ENCODE peak calls at places on chromosomes 6 and 20, in six cellular contexts. One of them, this sample, is unnamed.
A peak's percentile ranks its signal among the peaks of the same experiment; 100 is the strongest.

GRCh38 chr6:157645201-157645795 is 177.7 kb upstream of the SNX9 start:
- DNase-seq in K562: no peak
- DNase-seq in SK-N-SH: no peak
- DNase-seq in transverse colon: no peak
- DNase-seq in upper lobe of left lung: no peak
- DNase-seq in stomach: no peak
- DNase-seq in this sample: no peak

GRCh38 chr20:45114465-45115385 is at the start of gene WFDC5:
- DNase-seq in upper lobe of left lung: no peak
- DNase-seq in SK-N-SH: no peak
- DNase-seq in K562: no peak
- DNase-seq in transverse colon: no peak
- DNase-seq in stomach: no peak
- DNase-seq in this sample: no peak

GRCh38 chr20:20609522-20609921 is 102.9 kb downstream of the RALGAPA2 start:
- DNase-seq in SK-N-SH: no peak
- DNase-seq in stomach: no peak
- DNase-seq in upper lobe of left lung: no peak
- DNase-seq in K562: no peak
- DNase-seq in transverse colon: no peak
- DNase-seq in this sample: no peak

GRCh38 chr6:88145298-88145963 is 20.7 kb downstream of the CNR1 start:
- DNase-seq in stomach: no peak
- DNase-seq in SK-N-SH: no peak
- DNase-seq in transverse colon: no peak
- DNase-seq in K562: no peak
- DNase-seq in upper lobe of left lung: no peak
- DNase-seq in this sample: peak; percentile 44

GRCh38 chr6:44631968-44632367 is 244.5 kb downstream of the CDC5L start:
- DNase-seq in stomach: no peak
- DNase-seq in K562: no peak
- DNase-seq in transverse colon: no peak
- DNase-seq in upper lobe of left lung: no peak
- DNase-seq in SK-N-SH: no peak
- DNase-seq in this sample: no peak

GRCh38 chr6:47970826-47971225 is 140.2 kb downstream of the PTCHD4 start:
- DNase-seq in transverse colon: no peak
- DNase-seq in stomach: no peak
- DNase-seq in SK-N-SH: no peak
- DNase-seq in upper lobe of left lung: no peak
- DNase-seq in K562: no peak
- DNase-seq in this sample: no peak

GRCh38 chr6:157219201-157220200 is 103.8 kb downstream of the TMEM242 start:
- DNase-seq in K562: no peak
- DNase-seq in stomach: no peak
- DNase-seq in transverse colon: no peak
- DNase-seq in SK-N-SH: no peak
- DNase-seq in upper lobe of left lung: no peak
- DNase-seq in this sample: no peak

GRCh38 chr6:20178327-20178726 is 33.9 kb downstream of the MBOAT1 start:
- DNase-seq in SK-N-SH: no peak
- DNase-seq in stomach: no peak
- DNase-seq in transverse colon: no peak
- DNase-seq in upper lobe of left lung: no peak
- DNase-seq in K562: no peak
- DNase-seq in this sample: no peak

GRCh38 chr20:51237278-51237677 is 214.4 kb upstream of the KCNG1 start:
- DNase-seq in SK-N-SH: no peak
- DNase-seq in upper lobe of left lung: no peak
- DNase-seq in transverse colon: no peak
- DNase-seq in stomach: no peak
- DNase-seq in K562: no peak
- DNase-seq in this sample: no peak

GRCh38 chr6:144876689-144877088 is 591.6 kb downstream of the UTRN start:
- DNase-seq in K562: no peak
- DNase-seq in transverse colon: no peak
- DNase-seq in stomach: no peak
- DNase-seq in SK-N-SH: no peak
- DNase-seq in upper lobe of left lung: no peak
- DNase-seq in this sample: no peak

GRCh38 chr6:2688416-2689064 is 62.2 kb downstream of the MYLK4 start:
- DNase-seq in upper lobe of left lung: no peak
- DNase-seq in stomach: no peak
- DNase-seq in SK-N-SH: no peak
- DNase-seq in transverse colon: no peak
- DNase-seq in K562: no peak
- DNase-seq in this sample: no peak

GRCh38 chr6:3390698-3391097 is 66.2 kb downstream of the SLC22A23 start:
- DNase-seq in K562: peak; percentile 80
- DNase-seq in stomach: peak; percentile 81
- DNase-seq in transverse colon: peak; percentile 88
- DNase-seq in SK-N-SH: no peak
- DNase-seq in upper lobe of left lung: no peak
- DNase-seq in this sample: no peak

GRCh38 chr6:24501914-24502313 is 7.1 kb downstream of the ALDH5A1 start:
- DNase-seq in upper lobe of left lung: no peak
- DNase-seq in transverse colon: no peak
- DNase-seq in SK-N-SH: no peak
- DNase-seq in stomach: no peak
- DNase-seq in K562: no peak
- DNase-seq in this sample: no peak

GRCh38 chr6:13427838-13428527 is 59.4 kb downstream of the GFOD1 start:
- DNase-seq in transverse colon: peak; percentile 59
- DNase-seq in stomach: peak; percentile 31
- DNase-seq in SK-N-SH: no peak
- DNase-seq in upper lobe of left lung: peak; percentile 58
- DNase-seq in K562: no peak
- DNase-seq in this sample: peak; percentile 98

GRCh38 chr6:42431356-42431755 is 20.4 kb downstream of the TRERF1 start:
- DNase-seq in transverse colon: no peak
- DNase-seq in stomach: no peak
- DNase-seq in SK-N-SH: no peak
- DNase-seq in K562: no peak
- DNase-seq in upper lobe of left lung: no peak
- DNase-seq in this sample: no peak

GRCh38 chr20:64062596-64063388 is at the start of gene TCEA2:
- DNase-seq in stomach: peak; percentile 97
- DNase-seq in transverse colon: peak; percentile 97
- DNase-seq in K562: peak; percentile 94
- DNase-seq in upper lobe of left lung: peak; percentile 98
- DNase-seq in SK-N-SH: peak; percentile 99
- DNase-seq in this sample: no peak

GRCh38 chr20:50088022-50088421 is 24.9 kb downstream of the UBE2V1 start:
- DNase-seq in stomach: no peak
- DNase-seq in upper lobe of left lung: no peak
- DNase-seq in SK-N-SH: no peak
- DNase-seq in K562: no peak
- DNase-seq in transverse colon: no peak
- DNase-seq in this sample: no peak

GRCh38 chr20:35215066-35215956 is 11.2 kb upstream of the MMP24 start:
- DNase-seq in transverse colon: no peak
- DNase-seq in stomach: no peak
- DNase-seq in upper lobe of left lung: no peak
- DNase-seq in SK-N-SH: no peak
- DNase-seq in K562: no peak
- DNase-seq in this sample: no peak

GRCh38 chr20:58481541-58482021 is 33.6 kb downstream of the APCDD1L start:
- DNase-seq in stomach: peak; percentile 42
- DNase-seq in transverse colon: peak; percentile 59
- DNase-seq in upper lobe of left lung: peak; percentile 35
- DNase-seq in SK-N-SH: no peak
- DNase-seq in K562: peak; percentile 82
- DNase-seq in this sample: no peak

GRCh38 chr6:116682334-116682712 is 1.3 kb downstream of the KPNA5 start:
- DNase-seq in stomach: no peak
- DNase-seq in transverse colon: no peak
- DNase-seq in K562: no peak
- DNase-seq in upper lobe of left lung: peak; percentile 68
- DNase-seq in SK-N-SH: peak; percentile 17
- DNase-seq in this sample: peak; percentile 27

GRCh38 chr6:135906542-135906941 is 55.0 kb downstream of the PDE7B start:
- DNase-seq in transverse colon: no peak
- DNase-seq in SK-N-SH: no peak
- DNase-seq in upper lobe of left lung: no peak
- DNase-seq in stomach: no peak
- DNase-seq in K562: no peak
- DNase-seq in this sample: no peak

GRCh38 chr6:118630067-118630466 is 21.3 kb downstream of the CEP85L start:
- DNase-seq in transverse colon: no peak
- DNase-seq in stomach: no peak
- DNase-seq in SK-N-SH: no peak
- DNase-seq in upper lobe of left lung: no peak
- DNase-seq in K562: no peak
- DNase-seq in this sample: no peak

GRCh38 chr6:22366214-22366613 is 69.4 kb upstream of the PRL start:
- DNase-seq in stomach: no peak
- DNase-seq in K562: no peak
- DNase-seq in upper lobe of left lung: no peak
- DNase-seq in SK-N-SH: no peak
- DNase-seq in transverse colon: no peak
- DNase-seq in this sample: no peak

GRCh38 chr6:26184492-26184891 is 97.3 kb downstream of the HFE start:
- DNase-seq in stomach: no peak
- DNase-seq in SK-N-SH: no peak
- DNase-seq in K562: no peak
- DNase-seq in upper lobe of left lung: no peak
- DNase-seq in transverse colon: no peak
- DNase-seq in this sample: no peak

GRCh38 chr6:118810420-118811027 is 83.4 kb upstream of the ASF1A start:
- DNase-seq in stomach: peak; percentile 31
- DNase-seq in K562: no peak
- DNase-seq in upper lobe of left lung: peak; percentile 66
- DNase-seq in SK-N-SH: no peak
- DNase-seq in transverse colon: peak; percentile 42
- DNase-seq in this sample: no peak

GRCh38 chr6:32298632-32299336 is 72.9 kb downstream of the TSBP1 start:
- DNase-seq in SK-N-SH: no peak
- DNase-seq in K562: no peak
- DNase-seq in stomach: no peak
- DNase-seq in upper lobe of left lung: no peak
- DNase-seq in transverse colon: no peak
- DNase-seq in this sample: no peak

GRCh38 chr20:891121-892080 is 24.7 kb downstream of the ANGPT4 start:
- DNase-seq in transverse colon: no peak
- DNase-seq in upper lobe of left lung: peak; percentile 34
- DNase-seq in SK-N-SH: no peak
- DNase-seq in K562: no peak
- DNase-seq in stomach: no peak
- DNase-seq in this sample: peak; percentile 37

GRCh38 chr6:36033935-36034334 is 6.3 kb downstream of the MAPK14 start:
- DNase-seq in transverse colon: no peak
- DNase-seq in stomach: no peak
- DNase-seq in upper lobe of left lung: peak; percentile 57
- DNase-seq in K562: no peak
- DNase-seq in SK-N-SH: no peak
- DNase-seq in this sample: no peak

GRCh38 chr6:89934685-89935366 is 40.6 kb downstream of the GJA10 start:
- DNase-seq in transverse colon: no peak
- DNase-seq in K562: peak; percentile 27
- DNase-seq in SK-N-SH: peak; percentile 41
- DNase-seq in upper lobe of left lung: no peak
- DNase-seq in stomach: no peak
- DNase-seq in this sample: no peak

GRCh38 chr6:129578315-129578714 is 131.7 kb downstream of the ARHGAP18 start:
- DNase-seq in transverse colon: no peak
- DNase-seq in K562: no peak
- DNase-seq in SK-N-SH: no peak
- DNase-seq in stomach: no peak
- DNase-seq in upper lobe of left lung: no peak
- DNase-seq in this sample: no peak

GRCh38 chr6:129576456-129576855 is 133.5 kb downstream of the ARHGAP18 start:
- DNase-seq in transverse colon: no peak
- DNase-seq in stomach: no peak
- DNase-seq in SK-N-SH: no peak
- DNase-seq in K562: no peak
- DNase-seq in upper lobe of left lung: no peak
- DNase-seq in this sample: no peak

GRCh38 chr6:129575378-129576118 is 134.4 kb downstream of the ARHGAP18 start:
- DNase-seq in K562: no peak
- DNase-seq in upper lobe of left lung: peak; percentile 24
- DNase-seq in stomach: no peak
- DNase-seq in transverse colon: no peak
- DNase-seq in SK-N-SH: peak; percentile 9
- DNase-seq in this sample: no peak

DNA sequence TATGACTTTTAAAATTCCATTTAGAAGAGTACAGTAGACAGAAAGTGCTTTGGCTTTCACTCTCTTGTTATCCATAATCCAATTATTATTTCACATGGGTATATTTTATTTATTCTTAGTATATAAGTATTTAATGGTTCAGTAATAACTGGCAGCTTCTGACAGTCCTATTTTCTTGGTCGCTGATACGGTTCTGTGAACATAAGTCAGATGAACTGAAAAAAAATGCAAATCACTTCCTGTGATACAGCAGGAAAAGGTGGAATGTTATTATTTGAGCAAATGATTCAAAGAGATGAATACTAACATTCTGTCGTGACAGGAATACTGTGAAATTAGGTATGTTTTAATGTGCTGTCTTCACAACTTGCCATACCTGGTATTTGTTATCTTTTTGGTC is 132.3 kb downstream of the ARHGAP18 start:
- DNase-seq in transverse colon: no peak
- DNase-seq in K562: no peak
- DNase-seq in upper lobe of left lung: no peak
- DNase-seq in SK-N-SH: no peak
- DNase-seq in stomach: no peak
- DNase-seq in this sample: no peak
- TF ChIP-seq EP300 in transverse colon: no peak
- TF ChIP-seq EP300 in K562: no peak
- TF ChIP-seq EP300 in upper lobe of left lung: no peak
- TF ChIP-seq EP300 in SK-N-SH: no peak
- TF ChIP-seq EP300 in stomach: no peak
- TF ChIP-seq EP300 in this sample: no peak

GRCh38 chr6:99185525-99185924 is 163.9 kb downstream of the FAXC start:
- DNase-seq in transverse colon: no peak
- DNase-seq in SK-N-SH: no peak
- DNase-seq in upper lobe of left lung: no peak
- DNase-seq in stomach: peak; percentile 53
- DNase-seq in K562: no peak
- DNase-seq in this sample: no peak
- TF ChIP-seq EP300 in transverse colon: no peak
- TF ChIP-seq EP300 in SK-N-SH: no peak
- TF ChIP-seq EP300 in upper lobe of left lung: no peak
- TF ChIP-seq EP300 in stomach: no peak
- TF ChIP-seq EP300 in K562: no peak
- TF ChIP-seq EP300 in this sample: no peak

GRCh38 chr6:143099647-143100046 is 39.0 kb downstream of the AIG1 start:
- DNase-seq in transverse colon: no peak
- DNase-seq in stomach: no peak
- DNase-seq in SK-N-SH: no peak
- DNase-seq in K562: no peak
- DNase-seq in upper lobe of left lung: no peak
- DNase-seq in this sample: no peak
- TF ChIP-seq EP300 in transverse colon: no peak
- TF ChIP-seq EP300 in stomach: no peak
- TF ChIP-seq EP300 in SK-N-SH: no peak
- TF ChIP-seq EP300 in K562: no peak
- TF ChIP-seq EP300 in upper lobe of left lung: no peak
- TF ChIP-seq EP300 in this sample: no peak

GRCh38 chr6:74607934-74608333 is 597.9 kb downstream of the COL12A1 start:
- DNase-seq in K562: no peak
- DNase-seq in transverse colon: no peak
- DNase-seq in stomach: no peak
- DNase-seq in upper lobe of left lung: no peak
- DNase-seq in SK-N-SH: no peak
- DNase-seq in this sample: no peak
- TF ChIP-seq EP300 in K562: no peak
- TF ChIP-seq EP300 in transverse colon: no peak
- TF ChIP-seq EP300 in stomach: no peak
- TF ChIP-seq EP300 in upper lobe of left lung: no peak
- TF ChIP-seq EP300 in SK-N-SH: no peak
- TF ChIP-seq EP300 in this sample: no peak